ENCODE peak calls at places on chromosomes 4 and X, in six cellular contexts. Q, H, F, J, P and R are unnamed samples.

GRCh38 chrX:52424658-52425057 is 55.8 kb downstream of the XAGE2 start:
- DNase-seq in F (no peak), Q (no peak), H (no peak), P (no peak), J (peak), R (peak)

GRCh38 chr4:8702020-8702495 is 109.5 kb downstream of the CPZ start:
- DNase-seq in H (no peak), P (no peak), J (no peak), Q (no peak), F (no peak), R (no peak)

GRCh38 chr4:173316060-173316459 is 18.1 kb downstream of the HMGB2 start:
- DNase-seq in P (no peak), F (no peak), J (no peak), H (no peak), Q (no peak), R (no peak)

GRCh38 chrX:151552721-151553120 is 10.8 kb upstream of the PASD1 start:
- DNase-seq in Q (no peak), F (no peak), P (no peak), J (no peak), H (no peak), R (no peak)

GRCh38 chrX:72714471-72714916 is 388 bp upstream of the PHKA1 start:
- DNase-seq in Q (peak), F (peak), H (peak), P (peak), J (peak), R (peak)

GRCh38 chr4:60366661-60367060 is 833.5 kb upstream of the ADGRL3 start:
- DNase-seq in J (no peak), F (no peak), P (no peak), Q (no peak), H (no peak), R (no peak)

GRCh38 chrX:154734101-154734781 is 16.6 kb downstream of the GAB3 start:
- DNase-seq in Q (peak), F (no peak), P (no peak), H (peak), J (peak), R (peak)

GRCh38 chr4:183960912-183961569 is 55.9 kb downstream of the STOX2 start:
- DNase-seq in J (no peak), H (no peak), Q (no peak), P (no peak), F (no peak), R (peak)

GRCh38 chr4:57442834-57443291 is 332.7 kb upstream of the IGFBP7 start:
- DNase-seq in Q (no peak), P (peak), J (peak), H (no peak), F (peak), R (peak)

GRCh38 chr4:26407466-26407865 is 82.8 kb downstream of the CCKAR start:
- DNase-seq in J (peak), F (no peak), P (no peak), Q (no peak), H (no peak), R (peak)

GRCh38 chr4:145719752-145720624 is 40.0 kb downstream of the C4orf51 start:
- DNase-seq in H (no peak), Q (peak), P (no peak), F (no peak), J (no peak), R (no peak)

GRCh38 chr4:70603856-70604255 is 11.8 kb downstream of the AMBN start:
- DNase-seq in H (no peak), F (no peak), P (no peak), Q (no peak), J (peak), R (no peak)

GRCh38 chr4:36461344-36461743 is 179.9 kb downstream of the DTHD1 start:
- DNase-seq in H (no peak), F (no peak), J (no peak), P (no peak), Q (no peak), R (peak)

GRCh38 chrX:10548681-10549080 is 71.7 kb downstream of the MID1 start:
- DNase-seq in H (no peak), J (peak), Q (no peak), F (no peak), P (no peak), R (no peak)

GRCh38 chr4:26515936-26516335 is 25.7 kb upstream of the CCKAR start:
- DNase-seq in H (no peak), P (no peak), Q (no peak), J (no peak), F (no peak), R (no peak)